ENCODE peak calls at places on chromosomes 12 and 14, in five cellular contexts. One of them, this sample, is unnamed. For H3K36me3, the result is how much of the 10 kb centered on the place peaks cover.

GRCh38 chr12:108804361-108804949 is 52.9 kb downstream of the SSH1 start:
- DNase-seq in MM.1S: no peak
- DNase-seq in tibial nerve: no peak
- DNase-seq in CD4-positive, alpha-beta memory T cell: no peak
- DNase-seq in stomach: no peak
- DNase-seq in this sample: no peak

GRCh38 chr12:94941440-94941862 is 62.0 kb downstream of the NDUFA12 start:
- DNase-seq in MM.1S: no peak
- DNase-seq in tibial nerve: peak
- DNase-seq in CD4-positive, alpha-beta memory T cell: peak
- DNase-seq in stomach: no peak
- DNase-seq in this sample: peak

GRCh38 chr14:40762177-40762576 is 844.5 kb upstream of the LRFN5 start:
- DNase-seq in MM.1S: no peak
- DNase-seq in tibial nerve: no peak
- DNase-seq in CD4-positive, alpha-beta memory T cell: no peak
- DNase-seq in stomach: no peak
- DNase-seq in this sample: no peak

GRCh38 chr14:24390696-24391468 is 7.9 kb upstream of the NYNRIN start:
- DNase-seq in MM.1S: no peak
- DNase-seq in tibial nerve: no peak
- DNase-seq in CD4-positive, alpha-beta memory T cell: no peak
- DNase-seq in stomach: no peak
- DNase-seq in this sample: no peak

GRCh38 chr14:89378119-89378518 is 38.9 kb downstream of the FOXN3 start:
- DNase-seq in MM.1S: no peak
- DNase-seq in tibial nerve: no peak
- DNase-seq in CD4-positive, alpha-beta memory T cell: peak
- DNase-seq in stomach: no peak
- DNase-seq in this sample: no peak

GRCh38 chr12:29695026-29695425 is 88.7 kb downstream of the TMTC1 start:
- DNase-seq in MM.1S: no peak
- DNase-seq in tibial nerve: no peak
- DNase-seq in CD4-positive, alpha-beta memory T cell: no peak
- DNase-seq in stomach: no peak
- DNase-seq in this sample: no peak

GRCh38 chr14:75430106-75430505 is 2.3 kb downstream of the JDP2 start:
- DNase-seq in MM.1S: no peak
- DNase-seq in tibial nerve: no peak
- DNase-seq in CD4-positive, alpha-beta memory T cell: no peak
- DNase-seq in stomach: no peak
- DNase-seq in this sample: no peak

GRCh38 chr14:27390130-27390529 is 792.3 kb upstream of the NOVA1 start:
- DNase-seq in MM.1S: no peak
- DNase-seq in tibial nerve: no peak
- DNase-seq in CD4-positive, alpha-beta memory T cell: no peak
- DNase-seq in stomach: no peak
- DNase-seq in this sample: no peak

GRCh38 chr12:116856729-116857128 is 24.5 kb downstream of the HRK start:
- DNase-seq in MM.1S: no peak
- DNase-seq in tibial nerve: no peak
- DNase-seq in CD4-positive, alpha-beta memory T cell: no peak
- DNase-seq in stomach: no peak
- DNase-seq in this sample: no peak

GRCh38 chr14:54715244-54715643 is 148.3 kb downstream of the SAMD4A start:
- DNase-seq in MM.1S: no peak
- DNase-seq in tibial nerve: no peak
- DNase-seq in CD4-positive, alpha-beta memory T cell: no peak
- DNase-seq in stomach: no peak
- DNase-seq in this sample: no peak

GRCh38 chr14:54712371-54712998 is 145.6 kb downstream of the SAMD4A start:
- DNase-seq in MM.1S: no peak
- DNase-seq in tibial nerve: no peak
- DNase-seq in CD4-positive, alpha-beta memory T cell: no peak
- DNase-seq in stomach: no peak
- DNase-seq in this sample: no peak

GRCh38 chr14:54718046-54718445 is 151.1 kb downstream of the SAMD4A start:
- DNase-seq in MM.1S: no peak
- DNase-seq in tibial nerve: no peak
- DNase-seq in CD4-positive, alpha-beta memory T cell: no peak
- DNase-seq in stomach: no peak
- DNase-seq in this sample: no peak

GRCh38 chr14:54713364-54713763 is 146.4 kb downstream of the SAMD4A start:
- DNase-seq in MM.1S: no peak
- DNase-seq in tibial nerve: no peak
- DNase-seq in CD4-positive, alpha-beta memory T cell: no peak
- DNase-seq in stomach: no peak
- DNase-seq in this sample: no peak

DNA sequence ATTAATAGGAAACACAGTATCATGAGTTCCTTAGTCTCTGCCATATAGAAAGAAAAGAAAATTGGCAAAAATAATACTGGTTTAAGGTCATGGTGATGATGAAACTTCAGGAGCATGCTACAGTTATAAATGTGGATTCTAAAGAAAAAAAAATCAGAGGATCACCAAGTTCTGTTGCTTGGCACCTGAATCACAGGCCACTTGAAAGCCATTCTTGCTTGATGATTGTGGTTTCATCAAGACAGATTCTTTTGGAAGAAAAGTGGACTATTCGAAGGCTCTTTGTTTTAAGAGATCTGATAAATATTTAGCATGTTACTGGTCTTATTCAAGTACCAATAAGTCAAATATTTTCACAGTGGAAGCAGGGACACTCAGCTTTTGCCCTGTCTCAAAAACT is 148.9 kb downstream of the SAMD4A start:
- DNase-seq in MM.1S: no peak
- DNase-seq in tibial nerve: no peak
- DNase-seq in CD4-positive, alpha-beta memory T cell: no peak
- DNase-seq in stomach: no peak
- DNase-seq in this sample: no peak
- H3K4me3 ChIP-seq in MM.1S: no peak
- H3K4me3 ChIP-seq in tibial nerve: no peak
- H3K4me3 ChIP-seq in CD4-positive, alpha-beta memory T cell: no peak
- H3K4me3 ChIP-seq in stomach: no peak
- H3K4me3 ChIP-seq in this sample: no peak

DNA sequence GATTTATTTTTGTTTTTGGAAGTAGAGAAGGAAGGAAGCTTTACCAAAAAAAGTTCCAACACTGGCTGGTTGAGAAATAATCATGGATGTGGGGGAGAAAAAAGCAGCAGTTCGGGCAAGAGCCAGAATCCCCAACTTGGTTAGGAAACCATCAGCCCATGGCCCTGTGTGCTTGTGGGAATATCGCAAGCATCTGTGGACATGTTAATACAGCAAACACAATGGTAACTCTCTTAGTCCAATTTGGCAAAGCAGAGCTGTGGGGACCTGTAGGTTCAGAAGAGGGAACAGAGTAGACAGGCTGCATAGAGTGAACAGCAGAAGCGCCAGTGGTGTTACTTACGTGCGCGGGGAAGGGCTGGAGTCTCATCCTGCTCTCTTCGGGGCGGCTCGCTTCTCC is 46.8 kb downstream of the TCHP start:
- DNase-seq in MM.1S: no peak
- DNase-seq in tibial nerve: no peak
- DNase-seq in CD4-positive, alpha-beta memory T cell: no peak
- DNase-seq in stomach: no peak
- DNase-seq in this sample: no peak
- H3K36me3 ChIP-seq in MM.1S: under half
- H3K36me3 ChIP-seq in tibial nerve: under half
- H3K36me3 ChIP-seq in CD4-positive, alpha-beta memory T cell: half or more
- H3K36me3 ChIP-seq in stomach: half or more
- H3K36me3 ChIP-seq in this sample: half or more

DNA sequence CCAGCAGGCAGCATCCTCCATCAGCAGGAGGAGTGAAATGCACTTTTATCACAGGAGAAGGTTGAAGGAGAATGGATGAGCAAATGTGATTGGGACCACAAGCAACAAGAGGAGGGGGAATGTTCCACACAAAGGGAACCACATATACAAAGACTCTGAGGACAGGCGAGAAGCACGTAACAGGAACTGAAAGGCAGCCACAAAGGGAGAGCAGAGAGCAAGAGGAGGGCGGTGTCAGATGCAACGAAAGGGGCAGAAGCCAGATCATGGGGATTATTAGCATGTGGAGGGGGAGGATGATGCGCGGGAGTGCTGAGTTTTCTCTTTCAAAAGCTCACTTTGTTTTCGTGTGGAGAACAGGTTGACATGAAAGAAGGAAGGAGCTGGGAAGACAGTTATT is 241.1 kb downstream of the SPTSSA start:
- DNase-seq in MM.1S: peak
- DNase-seq in tibial nerve: no peak
- DNase-seq in CD4-positive, alpha-beta memory T cell: no peak
- DNase-seq in stomach: no peak
- DNase-seq in this sample: no peak
- H3K4me3 ChIP-seq in MM.1S: no peak
- H3K4me3 ChIP-seq in tibial nerve: no peak
- H3K4me3 ChIP-seq in CD4-positive, alpha-beta memory T cell: no peak
- H3K4me3 ChIP-seq in stomach: no peak
- H3K4me3 ChIP-seq in this sample: no peak

GRCh38 chr12:123941485-123942276 is 30.9 kb downstream of the CCDC92 start:
- DNase-seq in MM.1S: no peak
- DNase-seq in tibial nerve: no peak
- DNase-seq in CD4-positive, alpha-beta memory T cell: no peak
- DNase-seq in stomach: no peak
- DNase-seq in this sample: no peak

GRCh38 chr12:123942277-123942653 is 30.4 kb downstream of the CCDC92 start:
- DNase-seq in MM.1S: no peak
- DNase-seq in tibial nerve: no peak
- DNase-seq in CD4-positive, alpha-beta memory T cell: no peak
- DNase-seq in stomach: no peak
- DNase-seq in this sample: no peak

GRCh38 chr12:123941000-123941399 is 31.6 kb downstream of the CCDC92 start:
- DNase-seq in MM.1S: no peak
- DNase-seq in tibial nerve: no peak
- DNase-seq in CD4-positive, alpha-beta memory T cell: no peak
- DNase-seq in stomach: no peak
- DNase-seq in this sample: no peak

GRCh38 chr12:123939716-123940626 is 32.7 kb downstream of the CCDC92 start:
- DNase-seq in MM.1S: no peak
- DNase-seq in tibial nerve: no peak
- DNase-seq in CD4-positive, alpha-beta memory T cell: no peak
- DNase-seq in stomach: no peak
- DNase-seq in this sample: no peak

GRCh38 chr12:123940627-123940966 is 32.0 kb downstream of the CCDC92 start:
- DNase-seq in MM.1S: no peak
- DNase-seq in tibial nerve: no peak
- DNase-seq in CD4-positive, alpha-beta memory T cell: no peak
- DNase-seq in stomach: no peak
- DNase-seq in this sample: no peak
- H3K36me3 ChIP-seq in MM.1S: under half
- H3K36me3 ChIP-seq in tibial nerve: under half
- H3K36me3 ChIP-seq in CD4-positive, alpha-beta memory T cell: under half
- H3K36me3 ChIP-seq in stomach: half or more
- H3K36me3 ChIP-seq in this sample: under half

GRCh38 chr14:61334197-61334701 is 12.9 kb downstream of the PRKCH start:
- DNase-seq in MM.1S: no peak
- DNase-seq in tibial nerve: no peak
- DNase-seq in CD4-positive, alpha-beta memory T cell: peak
- DNase-seq in stomach: no peak
- DNase-seq in this sample: peak

GRCh38 chr14:61331992-61332657 is 10.7 kb downstream of the PRKCH start:
- DNase-seq in MM.1S: no peak
- DNase-seq in tibial nerve: no peak
- DNase-seq in CD4-positive, alpha-beta memory T cell: no peak
- DNase-seq in stomach: no peak
- DNase-seq in this sample: no peak

GRCh38 chr14:61330511-61330910 is 9.1 kb downstream of the PRKCH start:
- DNase-seq in MM.1S: no peak
- DNase-seq in tibial nerve: no peak
- DNase-seq in CD4-positive, alpha-beta memory T cell: no peak
- DNase-seq in stomach: no peak
- DNase-seq in this sample: no peak

GRCh38 chr14:61335049-61335448 is 13.7 kb downstream of the PRKCH start:
- DNase-seq in MM.1S: no peak
- DNase-seq in tibial nerve: no peak
- DNase-seq in CD4-positive, alpha-beta memory T cell: no peak
- DNase-seq in stomach: no peak
- DNase-seq in this sample: peak

GRCh38 chr14:61332658-61333029 is 11.3 kb downstream of the PRKCH start:
- DNase-seq in MM.1S: no peak
- DNase-seq in tibial nerve: no peak
- DNase-seq in CD4-positive, alpha-beta memory T cell: peak
- DNase-seq in stomach: no peak
- DNase-seq in this sample: no peak
- H3K4me3 ChIP-seq in MM.1S: no peak
- H3K4me3 ChIP-seq in tibial nerve: no peak
- H3K4me3 ChIP-seq in CD4-positive, alpha-beta memory T cell: peak
- H3K4me3 ChIP-seq in stomach: no peak
- H3K4me3 ChIP-seq in this sample: peak

DNA sequence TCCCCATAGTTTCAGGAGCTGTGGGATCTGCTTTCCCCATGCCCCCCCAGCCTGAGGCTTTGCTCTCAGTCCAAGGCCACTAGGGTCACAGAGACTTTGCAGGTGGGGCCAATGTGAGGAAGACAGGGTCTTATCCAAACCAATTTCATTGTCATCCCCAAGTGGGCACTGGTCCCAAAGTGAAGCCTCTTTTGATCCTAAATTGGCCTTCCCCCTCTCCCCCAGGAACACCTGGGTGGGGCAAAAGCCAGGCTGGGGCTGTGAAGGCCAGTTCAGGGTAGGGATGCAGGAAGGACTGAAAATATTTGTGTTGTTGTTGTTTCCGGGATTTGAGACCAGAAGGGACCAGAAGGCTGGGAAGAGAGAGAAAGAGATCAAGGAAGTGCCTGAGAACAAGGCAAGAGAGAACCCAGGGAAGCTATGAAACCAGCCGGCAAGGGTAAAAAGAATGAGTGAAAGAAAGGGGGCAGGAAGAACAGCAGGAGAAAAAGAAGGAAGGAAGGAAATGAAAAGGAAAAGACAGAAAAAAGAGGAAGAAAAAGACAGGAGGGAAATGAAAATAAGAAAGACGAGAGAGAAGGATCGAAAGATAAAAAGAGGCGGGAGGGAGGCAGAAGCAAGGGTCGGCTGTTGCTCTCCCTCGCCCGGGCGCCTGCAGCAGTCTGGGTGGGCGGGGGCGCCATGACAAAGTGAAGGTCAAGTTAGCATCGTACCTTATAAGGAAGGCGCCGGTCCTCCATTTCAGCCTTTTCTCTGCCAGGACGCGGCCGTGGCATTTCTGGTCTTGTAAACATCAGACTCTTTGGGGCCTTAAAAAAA is 7.5 kb upstream of the HOXC11 start:
- DNase-seq in MM.1S: no peak
- DNase-seq in tibial nerve: peak
- DNase-seq in CD4-positive, alpha-beta memory T cell: no peak
- DNase-seq in stomach: no peak
- DNase-seq in this sample: no peak
- H3K36me3 ChIP-seq in MM.1S: under half
- H3K36me3 ChIP-seq in tibial nerve: under half
- H3K36me3 ChIP-seq in CD4-positive, alpha-beta memory T cell: under half
- H3K36me3 ChIP-seq in stomach: under half
- H3K36me3 ChIP-seq in this sample: under half

GRCh38 chr14:73754911-73755360 is 40.8 kb upstream of the PNMA1 start:
- DNase-seq in MM.1S: no peak
- DNase-seq in tibial nerve: no peak
- DNase-seq in CD4-positive, alpha-beta memory T cell: no peak
- DNase-seq in stomach: peak
- DNase-seq in this sample: no peak
- H3K4me3 ChIP-seq in MM.1S: no peak
- H3K4me3 ChIP-seq in tibial nerve: peak
- H3K4me3 ChIP-seq in CD4-positive, alpha-beta memory T cell: peak
- H3K4me3 ChIP-seq in stomach: peak
- H3K4me3 ChIP-seq in this sample: peak

GRCh38 chr14:23070262-23071129 is 13.2 kb upstream of the CDH24 start:
- DNase-seq in MM.1S: no peak
- DNase-seq in tibial nerve: no peak
- DNase-seq in CD4-positive, alpha-beta memory T cell: no peak
- DNase-seq in stomach: no peak
- DNase-seq in this sample: no peak
- H3K36me3 ChIP-seq in MM.1S: under half
- H3K36me3 ChIP-seq in tibial nerve: under half
- H3K36me3 ChIP-seq in CD4-positive, alpha-beta memory T cell: half or more
- H3K36me3 ChIP-seq in stomach: half or more
- H3K36me3 ChIP-seq in this sample: under half

This sample was measured in naive thymus-derived CD4-positive, alpha-beta T cell.